ENCODE peak calls at places on chromosomes 12 and 14, in seven cellular contexts. F is gastrocnemius medialis, A is AG04450, C is IMR-90, X is left ventricle myocardium inferior, Y is heart left ventricle, R is A673. D is an unnamed sample.

GRCh38 chr12:73106896-73107295 is 834.7 kb downstream of the TRHDE start:
- DNase-seq in F (no peak), C (no peak), Y (no peak), R (no peak), A (no peak), X (no peak), D (no peak)

GRCh38 chr12:111163422-111163821 is 205.5 kb downstream of the PHETA1 start:
- DNase-seq in F (no peak), R (no peak), Y (no peak), A (no peak), X (no peak), C (no peak), D (no peak)

GRCh38 chr12:110582286-110583136 is 607 bp downstream of the PPTC7 start:
- DNase-seq in A (no peak), Y (peak), C (peak), F (peak), X (peak), R (peak), D (peak)

GRCh38 chr12:47121146-47121545 is 41.4 kb upstream of the AMIGO2 start:
- DNase-seq in X (no peak), Y (no peak), A (no peak), C (peak), F (no peak), R (no peak), D (peak)

GRCh38 chr14:99749763-99750715 is 43.2 kb upstream of the EML1 start:
- DNase-seq in F (no peak), R (no peak), A (no peak), C (no peak), Y (peak), X (no peak), D (no peak)

GRCh38 chr12:59121466-59121865 is 201.2 kb upstream of the LRIG3 start:
- DNase-seq in C (no peak), A (no peak), F (no peak), X (no peak), R (no peak), Y (no peak), D (no peak)

GRCh38 chr12:3545121-3545796 is 54.3 kb downstream of the PRMT8 start:
- DNase-seq in C (no peak), F (no peak), R (no peak), A (no peak), X (no peak), Y (no peak), D (no peak)

GRCh38 chr14:69612014-69612758 is 790 bp downstream of the SUSD6 start:
- DNase-seq in Y (no peak), X (peak), A (no peak), F (no peak), R (peak), C (peak), D (peak)

GRCh38 chr12:45973526-45973925 is 16.8 kb downstream of the SCAF11 start:
- DNase-seq in X (no peak), R (no peak), F (no peak), C (peak), Y (no peak), A (no peak), D (no peak)

GRCh38 chr12:104650541-104650940 is 193.8 kb downstream of the CHST11 start:
- DNase-seq in Y (no peak), C (no peak), X (no peak), R (no peak), A (no peak), F (no peak), D (no peak)

GRCh38 chr12:103929051-103929908 is 930 bp upstream of the HSP90B1 start:
- DNase-seq in F (peak), A (peak), R (peak), C (peak), Y (peak), X (peak), D (peak)

GRCh38 chr14:99688629-99689028 is 4.5 kb downstream of the CYP46A1 start:
- DNase-seq in F (no peak), A (no peak), C (no peak), Y (no peak), R (no peak), X (no peak), D (no peak)

GRCh38 chr14:104460920-104461651 is 118.5 kb upstream of the C14orf180 start:
- DNase-seq in X (no peak), F (no peak), R (no peak), C (no peak), Y (no peak), A (no peak), D (no peak)

GRCh38 chr12:64080319-64081008 is 141.6 kb downstream of the KICS2 start:
- DNase-seq in X (no peak), F (no peak), R (no peak), A (no peak), C (peak), Y (no peak), D (no peak)

GRCh38 chr12:109347579-109347978 is at the start of gene MYO1H:
- DNase-seq in C (no peak), R (no peak), F (no peak), Y (no peak), A (no peak), X (no peak), D (no peak)

GRCh38 chr12:131352296-131352900 is 358.5 kb upstream of the SFSWAP start:
- DNase-seq in X (no peak), A (no peak), C (no peak), Y (no peak), R (no peak), F (no peak), D (no peak)

GRCh38 chr12:73274972-73275371 is 1002.8 kb downstream of the TRHDE start:
- DNase-seq in C (no peak), X (no peak), R (peak), A (no peak), F (no peak), Y (no peak), D (no peak)

GRCh38 chr12:127559349-127560040 is 707.5 kb upstream of the TMEM132C start:
- DNase-seq in Y (no peak), R (peak), X (peak), A (peak), F (no peak), C (peak), D (peak)

GRCh38 chr12:94265521-94265920 is 117.1 kb downstream of the PLXNC1 start:
- DNase-seq in Y (no peak), R (no peak), C (no peak), A (no peak), X (no peak), F (no peak), D (peak)

GRCh38 chr12:117433878-117434277 is 72.5 kb upstream of the NOS1 start:
- DNase-seq in X (no peak), Y (no peak), F (no peak), R (no peak), A (no peak), C (no peak), D (no peak)

GRCh38 chr12:47189753-47190152 is 110.0 kb upstream of the AMIGO2 start:
- DNase-seq in A (no peak), C (no peak), Y (no peak), F (no peak), R (no peak), X (no peak), D (no peak)

GRCh38 chr14:68815288-68816182 is 22.7 kb upstream of the ZFP36L1 start:
- DNase-seq in A (no peak), R (no peak), F (no peak), C (no peak), X (no peak), Y (no peak), D (no peak)

GRCh38 chr12:116551952-116552749 is 7.0 kb upstream of the MAP1LC3B2 start:
- DNase-seq in A (no peak), X (no peak), Y (no peak), R (peak), C (peak), F (no peak), D (peak)

GRCh38 chr12:52139579-52140062 is 52.2 kb downstream of the KRT80 start:
- DNase-seq in X (no peak), A (no peak), C (peak), R (no peak), F (no peak), Y (no peak), D (peak)

GRCh38 chr12:57726884-57727757 is 11.4 kb downstream of the AGAP2 start:
- DNase-seq in R (peak), A (no peak), X (peak), C (no peak), F (no peak), Y (peak), D (no peak)

GRCh38 chr12:123126294-123127144 is 24.4 kb downstream of the PITPNM2 start:
- DNase-seq in Y (peak), F (no peak), C (peak), A (peak), R (peak), X (no peak), D (peak)

GRCh38 chr12:62469704-62470103 is 3.1 kb downstream of the MON2 start:
- DNase-seq in X (no peak), F (no peak), A (no peak), Y (no peak), R (no peak), C (no peak), D (no peak)

GRCh38 chr14:33401326-33401725 is 462.6 kb downstream of the NPAS3 start:
- DNase-seq in R (no peak), X (no peak), C (no peak), A (no peak), Y (no peak), F (no peak), D (peak)

GRCh38 chr12:114504311-114504710 is 98.4 kb upstream of the TBX5 start:
- DNase-seq in X (no peak), C (peak), A (no peak), Y (no peak), R (no peak), F (no peak), D (no peak)

GRCh38 chr14:91138511-91139359 is 24.9 kb downstream of the DGLUCY start:
- DNase-seq in F (no peak), R (peak), X (no peak), A (no peak), Y (no peak), C (no peak), D (peak)

GRCh38 chr14:94628578-94628977 is 16.4 kb downstream of the SERPINA3 start:
- DNase-seq in A (no peak), R (no peak), F (no peak), C (no peak), X (no peak), Y (no peak), D (no peak)

GRCh38 chr14:68982581-68982980 is 3.5 kb upstream of the ACTN1 start:
- DNase-seq in A (no peak), Y (no peak), F (no peak), R (no peak), C (peak), X (no peak), D (no peak)

GRCh38 chr12:123142948-123143752 is 7.7 kb downstream of the PITPNM2 start:
- DNase-seq in C (no peak), Y (no peak), F (no peak), A (no peak), R (no peak), X (no peak), D (no peak)

GRCh38 chr12:92539966-92540791 is 162.6 kb upstream of the PLEKHG7 start:
- DNase-seq in A (no peak), X (peak), Y (peak), C (no peak), F (no peak), R (peak), D (no peak)

GRCh38 chr12:120369476-120370342 is 745 bp upstream of the MSI1 start:
- DNase-seq in R (no peak), A (no peak), C (no peak), F (no peak), X (no peak), Y (no peak), D (no peak)

GRCh38 chr14:97833291-97833690 is 1036.1 kb downstream of the VRK1 start:
- DNase-seq in R (no peak), X (no peak), F (no peak), C (no peak), Y (no peak), A (no peak), D (no peak)

GRCh38 chr12:15712160-15712559 is 77.0 kb downstream of the EPS8 start:
- DNase-seq in A (no peak), Y (no peak), C (no peak), F (no peak), R (no peak), X (no peak), D (no peak)
- H3K4me3 ChIP-seq in A (no peak), Y (no peak), C (no peak), F (peak), R (no peak), X (peak), D (no peak)

DNA sequence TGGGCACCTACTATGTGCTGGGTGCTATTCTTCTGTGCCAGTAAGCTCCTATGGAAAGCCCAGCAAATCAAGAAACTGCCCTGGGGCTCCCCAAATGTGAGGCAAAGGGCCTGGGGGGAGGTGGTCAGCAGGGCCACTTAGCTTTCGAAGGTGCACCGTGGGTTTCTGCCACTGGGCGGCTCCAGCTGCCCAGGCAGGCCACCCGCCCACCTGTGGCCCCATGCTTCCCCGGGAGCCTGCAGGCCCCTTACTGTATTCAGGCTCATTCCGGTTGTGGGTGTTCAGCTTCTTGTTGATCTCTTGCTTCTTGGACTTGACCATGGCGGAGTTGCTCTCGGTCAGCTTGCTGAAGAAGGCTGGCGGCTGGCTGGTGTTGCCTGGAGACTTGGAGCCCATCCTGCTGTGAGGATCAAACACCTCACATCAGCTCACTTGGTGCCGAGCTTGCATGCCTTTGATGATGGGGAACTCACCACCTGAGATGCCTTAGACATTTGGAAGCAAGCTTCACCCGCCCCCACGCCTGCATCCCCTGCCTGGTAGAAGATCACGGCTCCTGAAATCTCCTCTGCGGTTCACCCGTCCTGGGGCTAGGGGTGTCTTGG is 37.3 kb downstream of the RFLNA start:
- DNase-seq in X (no peak), R (no peak), C (no peak), F (no peak), A (no peak), Y (no peak), D (no peak)
- TF ChIP-seq CTCF in X (peak), R (peak), C (peak), F (no peak), A (peak), Y (no peak), D (peak)

GRCh38 chr12:19058235-19059021 is 71.1 kb upstream of the PLEKHA5 start:
- DNase-seq in Y (no peak), R (no peak), A (no peak), X (no peak), C (peak), F (no peak), D (no peak)
- H3K4me3 ChIP-seq in Y (no peak), R (no peak), A (no peak), X (peak), C (no peak), F (no peak), D (no peak)

DNA sequence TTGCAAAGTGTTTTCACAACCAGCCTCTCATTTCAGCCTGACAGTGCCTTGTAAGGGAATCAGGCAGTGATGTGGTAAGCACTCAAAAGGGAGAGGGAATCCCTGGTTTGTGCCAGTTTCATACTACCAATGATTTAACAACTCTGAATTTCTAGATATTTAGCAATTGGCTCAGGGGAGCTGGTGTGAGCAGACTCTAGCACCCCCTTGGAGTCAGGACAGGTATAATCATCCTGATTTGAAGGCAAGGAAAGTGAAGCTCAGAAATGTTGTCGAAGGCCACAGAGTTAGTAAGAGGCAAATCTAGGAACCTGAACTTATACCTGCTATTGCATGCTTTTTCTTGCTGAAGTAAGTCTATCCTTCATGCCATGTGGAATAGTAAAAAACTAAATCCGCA is 63.1 kb upstream of the DACT1 start:
- DNase-seq in F (no peak), A (no peak), X (no peak), C (no peak), R (no peak), Y (no peak), D (no peak)
- TF ChIP-seq CTCF in F (no peak), A (peak), X (no peak), C (peak), R (peak), Y (no peak), D (peak)

GRCh38 chr12:13210543-13211190 is 14.1 kb downstream of the EMP1 start:
- DNase-seq in X (no peak), R (no peak), Y (no peak), C (no peak), A (no peak), F (no peak), D (no peak)

GRCh38 chr12:13211191-13211858 is 14.8 kb downstream of the EMP1 start:
- DNase-seq in R (no peak), X (no peak), C (peak), A (no peak), Y (no peak), F (no peak), D (peak)

GRCh38 chr12:13210022-13210539 is 13.6 kb downstream of the EMP1 start:
- DNase-seq in A (no peak), C (no peak), X (no peak), Y (no peak), F (no peak), R (no peak), D (no peak)

GRCh38 chr12:13208533-13209278 is 12.2 kb downstream of the EMP1 start:
- DNase-seq in Y (no peak), A (no peak), X (no peak), F (no peak), R (peak), C (peak), D (no peak)

DNA sequence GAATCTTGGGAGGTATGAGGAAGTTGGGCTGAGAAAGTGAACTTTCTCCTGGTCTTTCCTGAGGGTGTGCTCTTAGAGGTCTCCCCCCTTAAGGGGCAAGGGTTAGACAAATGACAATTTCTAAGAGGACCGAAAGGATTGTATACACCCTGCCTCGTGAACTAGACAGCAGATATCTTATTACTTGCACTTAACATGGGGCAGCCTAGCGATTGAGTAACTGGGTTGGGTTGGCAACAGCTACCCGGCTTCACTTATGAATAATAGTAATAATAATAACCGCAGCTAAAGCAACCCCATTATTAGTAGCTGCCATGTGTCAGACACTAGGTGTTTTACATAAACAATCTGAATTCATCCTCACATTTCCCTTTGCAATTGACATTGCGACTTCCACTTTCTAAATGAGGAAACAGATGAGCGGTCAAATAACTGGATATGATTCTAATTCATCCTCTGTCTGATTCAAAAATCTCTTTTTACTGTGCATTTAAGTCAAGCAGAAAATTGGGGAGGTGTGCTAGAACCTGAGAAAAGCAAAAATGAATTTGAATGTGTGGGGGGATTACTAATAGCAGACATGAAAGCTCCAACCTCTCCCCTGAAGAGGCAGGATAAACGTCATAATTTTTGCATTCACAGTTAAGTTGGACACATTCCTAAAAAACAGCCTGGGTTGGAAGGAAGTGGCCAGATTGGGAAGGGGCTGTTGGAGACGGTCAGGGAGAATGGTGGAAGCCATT is 12.9 kb downstream of the EMP1 start:
- DNase-seq in F (no peak), X (no peak), C (no peak), Y (no peak), R (no peak), A (no peak), D (peak)
- H3K4me3 ChIP-seq in F (no peak), X (no peak), C (no peak), Y (no peak), R (no peak), A (no peak), D (no peak)

D was measured in foreskin fibroblast.